ENCODE peak calls at places on chromosomes 16 and 17, in four cellular contexts. A is fibroblast of lung; I is body of pancreas; Q is effector memory CD4-positive, alpha-beta T cell. U is an unnamed sample.
A peak's percentile ranks its signal among the peaks of the same experiment; 100 is the strongest.

GRCh38 chr17:51230306-51230705 is 29.5 kb downstream of the MBTD1 start:
- DNase-seq in I (no peak), A (no peak), Q (no peak), U (no peak)

GRCh38 chr16:84886536-84887090 is 66.8 kb downstream of the CRISPLD2 start:
- DNase-seq in A (no peak), I (no peak), Q (no peak), U (no peak)

GRCh38 chr17:81868674-81869220 is 2.4 kb downstream of the ARHGDIA start:
- DNase-seq in Q (no peak), I (peak; percentile 51), A (peak; percentile 87), U (no peak)

GRCh38 chr16:68834550-68834949 is 8.8 kb upstream of the TANGO6 start:
- DNase-seq in Q (no peak), I (no peak), A (no peak), U (no peak)

GRCh38 chr16:1960665-1961630 is 1.6 kb downstream of the NDUFB10 start:
- DNase-seq in A (peak; percentile 48), I (no peak), Q (no peak), U (no peak)

GRCh38 chr16:73023752-73024570 is 24.0 kb downstream of the ZFHX3 start:
- DNase-seq in I (no peak), A (no peak), Q (no peak), U (no peak)

GRCh38 chr16:48014349-48015135 is 141.3 kb downstream of the ABCC12 start:
- DNase-seq in A (no peak), I (no peak), Q (no peak), U (no peak)

GRCh38 chr16:67563708-67564468 is 1.6 kb downstream of the CTCF start:
- DNase-seq in A (peak; percentile 93), Q (no peak), I (peak; percentile 78), U (no peak)

GRCh38 chr17:64998436-64999190 is 57.9 kb downstream of the GNA13 start:
- DNase-seq in A (no peak), I (no peak), Q (no peak), U (no peak)

GRCh38 chr16:2091722-2092620 is 43.7 kb downstream of the PKD1 start:
- DNase-seq in A (no peak), I (no peak), Q (no peak), U (no peak)

GRCh38 chr17:76027159-76027839 is at the start of gene EVPL:
- DNase-seq in Q (no peak), I (peak; percentile 75), A (no peak), U (no peak)

GRCh38 chr17:37488009-37488604 is 1.6 kb upstream of the DUSP14 start:
- DNase-seq in I (peak; percentile 46), A (peak; percentile 97), Q (no peak), U (no peak)

GRCh38 chr17:9409430-9409829 is 166.2 kb downstream of the STX8 start:
- DNase-seq in A (peak; percentile 47), Q (no peak), I (no peak), U (no peak)

GRCh38 chr17:34756670-34757021 is 177.3 kb downstream of the TMEM132E start:
- DNase-seq in Q (no peak), I (no peak), A (no peak), U (no peak)

GRCh38 chr17:34757106-34757505 is 177.7 kb downstream of the TMEM132E start:
- DNase-seq in Q (no peak), A (no peak), I (no peak), U (no peak)

GRCh38 chr17:34758316-34758715 is 178.9 kb downstream of the TMEM132E start:
- DNase-seq in I (no peak), A (no peak), Q (no peak), U (no peak)

GRCh38 chr17:34758747-34759146 is 179.4 kb downstream of the TMEM132E start:
- DNase-seq in A (no peak), Q (no peak), I (no peak), U (no peak)

GRCh38 chr17:34757611-34758010 is 178.2 kb downstream of the TMEM132E start:
- DNase-seq in Q (no peak), I (no peak), A (no peak), U (no peak)
- H3K4me3 ChIP-seq in Q (no peak overlapping the region), I (no peak overlapping the region), A (no peak overlapping the region), U (no peak overlapping the region)

DNA sequence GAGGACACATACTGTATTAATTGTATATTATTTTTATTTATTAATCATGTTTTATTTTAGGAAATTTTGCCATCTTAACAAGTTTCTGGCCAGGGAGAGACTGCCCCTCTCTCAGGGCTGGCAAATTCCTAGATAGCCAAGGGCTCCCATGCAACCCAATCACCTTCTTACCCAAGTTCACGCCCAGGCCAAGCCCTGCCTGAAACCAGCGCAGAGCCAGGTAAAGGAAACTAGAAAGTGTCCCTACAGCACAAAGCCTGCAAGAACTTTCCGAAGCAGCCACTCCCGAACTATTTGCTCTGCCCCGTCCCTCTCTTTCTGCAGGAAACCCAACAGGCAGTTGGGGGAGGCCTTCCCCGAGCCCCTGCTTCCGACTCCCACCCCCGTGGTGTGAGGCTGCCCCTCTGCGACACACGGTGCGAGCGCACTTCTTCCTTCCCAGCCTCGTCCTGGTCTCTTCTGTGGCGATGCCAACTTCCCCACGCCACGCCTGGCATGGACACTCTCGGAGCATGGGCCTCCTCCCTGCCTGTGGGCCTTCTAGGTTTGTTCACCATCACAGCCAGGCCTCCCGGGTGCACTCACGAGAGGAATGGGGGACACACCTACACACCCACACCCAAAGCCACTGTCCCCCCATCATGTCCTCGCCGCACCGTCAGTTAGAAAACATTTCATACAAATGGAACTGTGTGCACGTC is 100.4 kb downstream of the ZNF778 start:
- DNase-seq in Q (no peak), A (no peak), I (no peak), U (no peak)
- H3K27ac ChIP-seq in Q (peak overlapping the region; percentile 92), A (no peak overlapping the region), I (no peak overlapping the region), U (no peak overlapping the region)

DNA sequence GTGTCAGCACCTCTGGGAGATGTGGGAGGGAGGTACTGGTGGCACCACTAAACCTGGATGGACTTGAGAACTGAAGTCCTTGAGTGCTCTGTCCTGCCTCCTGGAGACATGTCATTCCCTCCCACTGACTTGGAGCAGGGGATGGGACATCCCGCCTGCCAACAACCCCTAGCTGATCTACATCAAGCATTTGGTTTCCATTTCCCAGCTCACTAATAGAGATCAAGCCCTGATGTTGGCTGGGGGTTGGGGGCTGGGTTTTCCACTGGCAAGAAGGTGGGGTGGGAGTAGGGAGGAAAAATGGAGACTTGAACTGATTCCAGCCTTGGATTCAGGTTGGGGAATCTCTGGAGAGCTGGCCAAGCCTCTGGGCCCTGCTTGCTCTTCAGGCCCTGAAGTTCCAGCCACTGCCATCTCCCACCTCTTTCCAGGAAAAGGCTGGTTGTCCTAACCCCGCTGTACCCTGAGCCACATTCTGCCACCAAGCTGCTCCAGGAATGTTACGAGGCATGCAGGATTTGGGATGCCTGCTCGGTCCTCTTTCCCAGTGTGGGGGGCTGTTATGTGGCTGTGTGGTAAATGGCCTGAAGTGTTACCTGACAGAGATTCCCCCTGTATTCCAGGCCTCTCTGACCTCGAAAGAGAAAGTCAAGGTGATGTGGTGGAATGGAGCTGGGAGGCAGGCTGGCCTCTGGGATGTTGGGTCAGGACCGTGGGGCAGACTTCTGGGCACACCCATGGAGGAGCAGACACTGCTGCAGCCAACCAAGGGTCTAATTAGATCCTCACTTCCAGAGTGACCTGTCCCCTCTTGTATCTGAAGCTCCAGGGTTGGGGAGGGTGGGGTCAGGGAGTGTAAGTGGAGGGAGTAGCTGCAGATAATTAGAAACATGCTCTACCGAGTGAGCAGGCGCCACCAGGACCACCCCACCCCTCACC is 16.7 kb downstream of the IGFBP4 start:
- DNase-seq in A (peak; percentile 42), I (no peak), Q (no peak), U (no peak)
- H3K4me1 ChIP-seq in A (peaks cover 60% of the 10 kb centered on the region), I (peaks cover 22% of the 10 kb centered on the region), Q (no peaks in the 10 kb centered on the region), U (no peaks in the 10 kb centered on the region)

DNA sequence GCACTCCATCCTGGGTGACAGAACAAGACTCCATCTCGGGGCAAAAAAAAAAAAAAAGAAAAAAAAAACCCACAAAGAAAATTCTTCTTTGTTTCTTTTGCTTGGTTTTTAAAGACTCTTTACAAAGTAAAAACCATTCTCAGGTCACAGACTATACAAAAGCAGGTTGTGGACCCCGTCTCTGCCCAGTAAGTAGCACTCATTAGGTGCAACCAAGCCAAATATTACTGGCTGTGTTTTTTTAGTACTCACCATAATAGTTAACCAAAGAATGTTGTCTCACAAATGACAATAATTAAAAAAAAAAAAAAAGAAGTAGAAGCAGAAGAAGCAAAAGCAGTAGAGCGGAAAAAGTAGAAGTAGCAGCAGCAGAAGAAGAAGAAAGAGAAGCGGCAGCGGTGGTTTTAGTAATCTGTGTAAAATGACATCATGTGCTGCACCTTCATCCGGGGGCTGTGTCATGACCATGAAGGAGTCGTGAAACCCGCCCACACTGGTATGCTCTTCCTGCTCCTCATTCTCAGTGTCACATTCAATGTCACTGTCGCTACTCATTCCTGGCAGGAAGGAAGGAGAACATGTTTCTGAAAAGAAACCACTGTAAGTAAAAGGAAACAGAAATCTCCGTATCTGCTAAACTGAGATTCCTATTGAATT is 105.4 kb downstream of the TRIM37 start:
- DNase-seq in I (peak; percentile 67), A (peak; percentile 18), Q (peak; percentile 51), U (peak; percentile 53)
- H3K4me3 ChIP-seq in I (no peak overlapping the region), A (peak overlapping the region; percentile 21), Q (peak overlapping the region; percentile 18), U (peak overlapping the region; percentile 29)

GRCh38 chr16:11514283-11514682 is 72.4 kb downstream of the LITAF start:
- DNase-seq in I (no peak), Q (no peak), A (no peak), U (no peak)
- H3K27ac ChIP-seq in I (no peak overlapping the region), Q (no peak overlapping the region), A (no peak overlapping the region), U (no peak overlapping the region)

GRCh38 chr16:82630688-82631087 is 3.9 kb downstream of the CDH13 start:
- DNase-seq in A (peak; percentile 61), I (no peak), Q (no peak), U (no peak)
- H3K4me1 ChIP-seq in A (peaks cover 23% of the 10 kb centered on the region), I (peaks cover 14% of the 10 kb centered on the region), Q (peaks cover 10% of the 10 kb centered on the region), U (no peaks in the 10 kb centered on the region)

GRCh38 chr17:42181851-42182207 is 887 bp upstream of the KCNH4 start:
- DNase-seq in A (no peak), I (no peak), Q (no peak), U (no peak)

GRCh38 chr17:42183741-42184711 is 1.2 kb downstream of the HCRT start:
- DNase-seq in A (peak; percentile 67), I (peak; percentile 75), Q (peak; percentile 69), U (peak; percentile 78)

GRCh38 chr17:42184717-42185496 is at the start of gene HCRT:
- DNase-seq in I (no peak), A (no peak), Q (no peak), U (no peak)

GRCh38 chr17:42180922-42181850 is at the start of gene KCNH4:
- DNase-seq in I (peak; percentile 79), Q (peak; percentile 86), A (peak; percentile 70), U (peak; percentile 65)

DNA sequence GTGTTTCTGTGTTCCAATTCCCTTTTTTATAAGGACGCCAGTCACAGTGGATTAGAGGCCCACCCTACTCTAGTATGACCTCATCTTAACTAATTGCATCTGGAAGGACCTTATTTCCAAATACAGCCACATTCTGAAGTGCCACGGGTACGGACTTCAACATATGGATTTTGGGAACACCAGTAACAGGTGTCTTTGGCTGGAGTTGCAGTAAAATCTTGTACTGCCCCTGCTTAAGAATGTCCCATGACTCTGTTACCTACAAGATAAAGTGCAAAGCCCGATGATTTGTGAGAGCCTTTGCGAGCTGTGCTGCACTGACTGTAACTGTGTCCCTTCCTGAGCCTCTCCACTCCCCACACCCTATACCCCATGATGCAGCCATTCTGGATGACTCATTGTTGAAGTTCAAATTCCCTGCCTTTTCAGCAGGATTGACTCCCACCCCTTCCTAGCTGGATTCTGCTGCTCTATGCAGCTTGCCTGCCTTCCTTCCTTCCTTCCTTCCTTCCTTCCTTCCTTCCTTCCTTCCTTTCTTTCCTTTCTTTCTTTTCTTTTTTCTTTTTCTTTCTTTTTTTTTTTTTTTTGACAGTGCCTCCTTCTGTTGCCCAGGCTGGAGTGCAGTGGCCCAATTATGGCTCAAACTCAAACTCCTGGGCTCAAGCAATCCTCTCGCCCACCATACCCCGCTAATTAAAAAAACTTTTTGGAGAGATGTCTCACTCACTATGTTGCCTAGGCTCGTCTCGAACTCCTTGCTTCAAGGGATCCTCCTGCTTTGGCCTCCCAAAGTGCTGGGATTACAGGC is 2.1 kb downstream of the HCRT start:
- DNase-seq in A (peak; percentile 50), Q (no peak), I (no peak), U (no peak)
- H3K4me3 ChIP-seq in A (no peak overlapping the region), Q (peak overlapping the region; percentile 68), I (no peak overlapping the region), U (peak overlapping the region; percentile 89)

GRCh38 chr17:72511874-72512273 is 391.1 kb downstream of the SOX9 start:
- DNase-seq in I (no peak), Q (no peak), A (no peak), U (no peak)
- H3K27ac ChIP-seq in I (no peak overlapping the region), Q (no peak overlapping the region), A (no peak overlapping the region), U (no peak overlapping the region)

U was measured in CD8-positive, alpha-beta memory T cell.